ENCODE peak calls at places on chromosomes 7 and 10, in seven cellular contexts. V, S, I, B, Z, T and K are unnamed samples.

GRCh38 chr7:155209478-155209864 is 88.2 kb upstream of the INSIG1 start:
- DNase-seq in V (no peak), S (no peak), I (no peak), B (no peak), Z (no peak), T (no peak), K (no peak)

GRCh38 chr7:117750612-117751563 is 122.4 kb downstream of the CTTNBP2 start:
- DNase-seq in V (peak), S (peak), I (peak), B (peak), Z (peak), T (peak), K (peak)

GRCh38 chr7:120404042-120404441 is 131.1 kb downstream of the KCND2 start:
- DNase-seq in V (no peak), S (no peak), I (no peak), B (no peak), Z (no peak), T (no peak), K (no peak)

GRCh38 chr10:112330154-112330553 is 43.8 kb upstream of the ACSL5 start:
- DNase-seq in V (no peak), S (no peak), I (no peak), B (no peak), Z (peak), T (no peak), K (no peak)

GRCh38 chr7:104209063-104209462 is 1.2 kb upstream of the ORC5 start:
- DNase-seq in V (no peak), S (no peak), I (no peak), B (no peak), Z (no peak), T (no peak), K (no peak)

GRCh38 chr7:18889436-18889835 is 228.0 kb downstream of the TWIST1 start:
- DNase-seq in V (no peak), S (no peak), I (no peak), B (peak), Z (no peak), T (no peak), K (no peak)

GRCh38 chr10:70296406-70296899 is 12.6 kb upstream of the NPFFR1 start:
- DNase-seq in V (peak), S (no peak), I (no peak), B (no peak), Z (no peak), T (peak), K (no peak)

GRCh38 chr10:46553238-46554049 is 3.0 kb downstream of the GPRIN2 start:
- DNase-seq in V (no peak), S (no peak), I (no peak), B (no peak), Z (no peak), T (no peak), K (no peak)

GRCh38 chr10:77912576-77912975 is 14.0 kb downstream of the DLG5 start:
- DNase-seq in V (no peak), S (no peak), I (no peak), B (no peak), Z (no peak), T (no peak), K (no peak)

GRCh38 chr10:4546500-4546899 is 279.5 kb upstream of the AKR1E2 start:
- DNase-seq in V (peak), S (no peak), I (no peak), B (no peak), Z (no peak), T (peak), K (no peak)

GRCh38 chr10:13528138-13528874 is 508 bp downstream of the BEND7 start:
- DNase-seq in V (no peak), S (peak), I (peak), B (no peak), Z (peak), T (no peak), K (no peak)

GRCh38 chr7:155951554-155952158 is 139.4 kb upstream of the SHH start:
- DNase-seq in V (peak), S (peak), I (no peak), B (no peak), Z (no peak), T (peak), K (no peak)

GRCh38 chr10:69494626-69495558 is 43.6 kb downstream of the TSPAN15 start:
- DNase-seq in V (no peak), S (no peak), I (peak), B (no peak), Z (no peak), T (no peak), K (no peak)

GRCh38 chr7:123714296-123715080 is 34.3 kb downstream of the WASL start:
- DNase-seq in V (no peak), S (no peak), I (peak), B (no peak), Z (no peak), T (peak), K (no peak)